ENCODE peak calls at places on chromosomes 3 and 15, in seven cellular contexts. D is upper lobe of right lung, N is GM10248, B is Caki2, R is GM13977, U is tibial artery, Q is Peyer's patch. P is an unnamed sample.

GRCh38 chr3:197749315-197749600 is 425 bp upstream of the FYTTD1 start:
- DNase-seq in D (no peak), N (no peak), B (no peak), R (peak), U (no peak), Q (no peak), P (peak)

GRCh38 chr3:169058681-169059080 is 604.8 kb downstream of the MECOM start:
- DNase-seq in D (no peak), N (no peak), B (no peak), R (no peak), U (no peak), Q (no peak), P (no peak)

GRCh38 chr3:122562923-122563716 is 980 bp downstream of the PARP9 start:
- DNase-seq in D (no peak), N (no peak), B (no peak), R (no peak), U (no peak), Q (no peak), P (no peak)

GRCh38 chr15:42034628-42035177 is 13.9 kb upstream of the PLA2G4E start:
- DNase-seq in D (no peak), N (no peak), B (no peak), R (no peak), U (no peak), Q (no peak), P (no peak)

GRCh38 chr3:70753572-70753971 is 441.1 kb upstream of the MDFIC2 start:
- DNase-seq in D (no peak), N (no peak), B (no peak), R (no peak), U (no peak), Q (no peak), P (no peak)

GRCh38 chr3:161310649-161311423 is 60.5 kb downstream of the SPTSSB start:
- DNase-seq in D (no peak), N (peak), B (no peak), R (peak), U (no peak), Q (no peak), P (peak)

GRCh38 chr15:27479232-27480140 is 508.5 kb downstream of the GABRG3 start:
- DNase-seq in D (no peak), N (no peak), B (peak), R (no peak), U (no peak), Q (no peak), P (no peak)

GRCh38 chr3:128033102-128033501 is 19.1 kb upstream of the SEC61A1 start:
- DNase-seq in D (no peak), N (no peak), B (no peak), R (no peak), U (no peak), Q (no peak), P (no peak)

GRCh38 chr3:125025647-125026046 is 30.1 kb downstream of the HEG1 start:
- DNase-seq in D (no peak), N (no peak), B (no peak), R (no peak), U (no peak), Q (no peak), P (no peak)

GRCh38 chr3:149151843-149152242 is 22.4 kb downstream of the HPS3 start:
- DNase-seq in D (no peak), N (no peak), B (no peak), R (no peak), U (no peak), Q (no peak), P (peak)

GRCh38 chr15:66253296-66253642 is 281 bp downstream of the MEGF11 start:
- DNase-seq in D (no peak), N (peak), B (no peak), R (no peak), U (no peak), Q (no peak), P (no peak)

GRCh38 chr3:183299976-183300375 is 46.9 kb downstream of the B3GNT5 start:
- DNase-seq in D (no peak), N (no peak), B (no peak), R (no peak), U (no peak), Q (no peak), P (no peak)

P was measured in MM.1S.